ENCODE peak calls at places on chromosomes 7 and 10, in eight cellular contexts. One of them, this sample, is unnamed.
A peak's percentile ranks its signal among the peaks of the same experiment; 100 is the strongest.

GRCh38 chr7:80018941-80019808 is 115.5 kb upstream of the GNAI1 start:
- DNase-seq in choroid plexus epithelial cell: peak; percentile 78
- DNase-seq in activated CD4-positive, alpha-beta T cell treated with anti-CD3 and anti-CD28 coated beads for 1 hour: no peak
- DNase-seq in RCC 7860: peak; percentile 56
- DNase-seq in A549: peak; percentile 59
- DNase-seq in amygdala: no peak
- DNase-seq in A172: peak; percentile 55
- DNase-seq in HCT116: peak; percentile 54
- DNase-seq in this sample: no peak

GRCh38 chr10:76036962-76037361 is 605.5 kb downstream of the LRMDA start:
- DNase-seq in choroid plexus epithelial cell: no peak
- DNase-seq in activated CD4-positive, alpha-beta T cell treated with anti-CD3 and anti-CD28 coated beads for 1 hour: no peak
- DNase-seq in RCC 7860: no peak
- DNase-seq in A549: peak; percentile 58
- DNase-seq in amygdala: no peak
- DNase-seq in A172: no peak
- DNase-seq in HCT116: no peak
- DNase-seq in this sample: no peak

GRCh38 chr7:99489235-99489634 is 10.8 kb downstream of the ZNF394 start:
- DNase-seq in choroid plexus epithelial cell: no peak
- DNase-seq in activated CD4-positive, alpha-beta T cell treated with anti-CD3 and anti-CD28 coated beads for 1 hour: no peak
- DNase-seq in RCC 7860: no peak
- DNase-seq in A549: no peak
- DNase-seq in amygdala: no peak
- DNase-seq in A172: no peak
- DNase-seq in HCT116: no peak
- DNase-seq in this sample: no peak

GRCh38 chr10:43854042-43854441 is 205.4 kb upstream of the ZNF32 start:
- DNase-seq in choroid plexus epithelial cell: peak; percentile 51
- DNase-seq in activated CD4-positive, alpha-beta T cell treated with anti-CD3 and anti-CD28 coated beads for 1 hour: no peak
- DNase-seq in RCC 7860: peak; percentile 81
- DNase-seq in A549: no peak
- DNase-seq in amygdala: no peak
- DNase-seq in A172: peak; percentile 85
- DNase-seq in HCT116: peak; percentile 35
- DNase-seq in this sample: no peak

GRCh38 chr7:28052933-28053332 is 127.7 kb downstream of the JAZF1 start:
- DNase-seq in choroid plexus epithelial cell: peak; percentile 82
- DNase-seq in activated CD4-positive, alpha-beta T cell treated with anti-CD3 and anti-CD28 coated beads for 1 hour: no peak
- DNase-seq in RCC 7860: peak; percentile 67
- DNase-seq in A549: no peak
- DNase-seq in amygdala: no peak
- DNase-seq in A172: peak; percentile 73
- DNase-seq in HCT116: no peak
- DNase-seq in this sample: no peak

GRCh38 chr7:5780801-5781496 is 514 bp downstream of the RNF216 start:
- DNase-seq in choroid plexus epithelial cell: peak; percentile 25
- DNase-seq in activated CD4-positive, alpha-beta T cell treated with anti-CD3 and anti-CD28 coated beads for 1 hour: peak; percentile 19
- DNase-seq in RCC 7860: no peak
- DNase-seq in A549: peak; percentile 25
- DNase-seq in amygdala: no peak
- DNase-seq in A172: no peak
- DNase-seq in HCT116: no peak
- DNase-seq in this sample: no peak

GRCh38 chr10:108303149-108303548 is 1138.6 kb upstream of the SORCS1 start:
- DNase-seq in choroid plexus epithelial cell: no peak
- DNase-seq in activated CD4-positive, alpha-beta T cell treated with anti-CD3 and anti-CD28 coated beads for 1 hour: no peak
- DNase-seq in RCC 7860: no peak
- DNase-seq in A549: no peak
- DNase-seq in amygdala: no peak
- DNase-seq in A172: peak; percentile 1
- DNase-seq in HCT116: no peak
- DNase-seq in this sample: no peak

GRCh38 chr10:127925471-127926207 is 18.7 kb downstream of the PTPRE start:
- DNase-seq in choroid plexus epithelial cell: no peak
- DNase-seq in activated CD4-positive, alpha-beta T cell treated with anti-CD3 and anti-CD28 coated beads for 1 hour: no peak
- DNase-seq in RCC 7860: no peak
- DNase-seq in A549: no peak
- DNase-seq in amygdala: no peak
- DNase-seq in A172: no peak
- DNase-seq in HCT116: no peak
- DNase-seq in this sample: no peak

GRCh38 chr10:53765311-53765710 is 992.7 kb upstream of the MBL2 start:
- DNase-seq in choroid plexus epithelial cell: no peak
- DNase-seq in activated CD4-positive, alpha-beta T cell treated with anti-CD3 and anti-CD28 coated beads for 1 hour: no peak
- DNase-seq in RCC 7860: peak; percentile 55
- DNase-seq in A549: no peak
- DNase-seq in amygdala: no peak
- DNase-seq in A172: peak; percentile 23
- DNase-seq in HCT116: no peak
- DNase-seq in this sample: no peak

GRCh38 chr7:71050492-71050891 is 81.5 kb upstream of the GALNT17 start:
- DNase-seq in choroid plexus epithelial cell: no peak
- DNase-seq in activated CD4-positive, alpha-beta T cell treated with anti-CD3 and anti-CD28 coated beads for 1 hour: no peak
- DNase-seq in RCC 7860: no peak
- DNase-seq in A549: no peak
- DNase-seq in amygdala: no peak
- DNase-seq in A172: no peak
- DNase-seq in HCT116: no peak
- DNase-seq in this sample: no peak

GRCh38 chr7:94375713-94376112 is 19.0 kb upstream of the COL1A2 start:
- DNase-seq in choroid plexus epithelial cell: peak; percentile 99
- DNase-seq in activated CD4-positive, alpha-beta T cell treated with anti-CD3 and anti-CD28 coated beads for 1 hour: no peak
- DNase-seq in RCC 7860: no peak
- DNase-seq in A549: no peak
- DNase-seq in amygdala: no peak
- DNase-seq in A172: peak; percentile 92
- DNase-seq in HCT116: no peak
- DNase-seq in this sample: no peak

GRCh38 chr7:98280791-98281756 is at the start of gene BRI3:
- DNase-seq in choroid plexus epithelial cell: peak; percentile 89
- DNase-seq in activated CD4-positive, alpha-beta T cell treated with anti-CD3 and anti-CD28 coated beads for 1 hour: peak; percentile 80
- DNase-seq in RCC 7860: peak; percentile 75
- DNase-seq in A549: peak; percentile 90
- DNase-seq in amygdala: peak; percentile 78
- DNase-seq in A172: peak; percentile 79
- DNase-seq in HCT116: peak; percentile 64
- DNase-seq in this sample: peak; percentile 85

GRCh38 chr10:61136151-61136550 is 192.2 kb upstream of the RHOBTB1 start:
- DNase-seq in choroid plexus epithelial cell: peak; percentile 36
- DNase-seq in activated CD4-positive, alpha-beta T cell treated with anti-CD3 and anti-CD28 coated beads for 1 hour: no peak
- DNase-seq in RCC 7860: no peak
- DNase-seq in A549: peak; percentile 30
- DNase-seq in amygdala: no peak
- DNase-seq in A172: peak; percentile 60
- DNase-seq in HCT116: no peak
- DNase-seq in this sample: no peak

GRCh38 chr10:123878666-123879311 is 12.8 kb downstream of the CPXM2 start:
- DNase-seq in choroid plexus epithelial cell: no peak
- DNase-seq in activated CD4-positive, alpha-beta T cell treated with anti-CD3 and anti-CD28 coated beads for 1 hour: no peak
- DNase-seq in RCC 7860: no peak
- DNase-seq in A549: no peak
- DNase-seq in amygdala: no peak
- DNase-seq in A172: peak; percentile 20
- DNase-seq in HCT116: no peak
- DNase-seq in this sample: no peak

GRCh38 chr7:94394399-94395140 is at the start of gene COL1A2:
- DNase-seq in choroid plexus epithelial cell: peak; percentile 99
- DNase-seq in activated CD4-positive, alpha-beta T cell treated with anti-CD3 and anti-CD28 coated beads for 1 hour: no peak
- DNase-seq in RCC 7860: no peak
- DNase-seq in A549: no peak
- DNase-seq in amygdala: no peak
- DNase-seq in A172: peak; percentile 42
- DNase-seq in HCT116: no peak
- DNase-seq in this sample: no peak

GRCh38 chr10:125538947-125539649 is 143.9 kb downstream of the TEX36 start:
- DNase-seq in choroid plexus epithelial cell: no peak
- DNase-seq in activated CD4-positive, alpha-beta T cell treated with anti-CD3 and anti-CD28 coated beads for 1 hour: no peak
- DNase-seq in RCC 7860: no peak
- DNase-seq in A549: peak; percentile 10
- DNase-seq in amygdala: no peak
- DNase-seq in A172: no peak
- DNase-seq in HCT116: no peak
- DNase-seq in this sample: no peak